ENCODE peak calls at places on chromosomes 6 and 20, in four cellular contexts. B is adrenal gland; C is stimulated activated CD4-positive, alpha-beta T cell treated with anti-CD3 and anti-CD28 coated beads, TNF-alpha, amount 100 ng/mL, for 1 hour; L is GM12865. V is an unnamed sample.

GRCh38 chr20:60206259-60206658 is 248.0 kb downstream of the CDH26 start:
- DNase-seq in B (no peak), C (no peak), L (no peak), V (no peak)

GRCh38 chr20:381581-382290 is 1.2 kb downstream of the TRIB3 start:
- DNase-seq in B (peak), C (peak), L (peak), V (peak)

GRCh38 chr20:23501926-23502325 is 11.0 kb downstream of the CST8 start:
- DNase-seq in B (no peak), C (no peak), L (no peak), V (no peak)

GRCh38 chr6:149823013-149823412 is 41.1 kb downstream of the LRP11 start:
- DNase-seq in B (no peak), C (no peak), L (no peak), V (no peak)

GRCh38 chr6:167676000-167676665 is 150.6 kb upstream of the AFDN start:
- DNase-seq in B (no peak), C (no peak), L (no peak), V (peak)

GRCh38 chr20:36544134-36545018 is 3.1 kb downstream of the MYL9 start:
- DNase-seq in B (peak), C (no peak), L (no peak), V (no peak)

GRCh38 chr6:144931172-144932035 is 646.3 kb downstream of the UTRN start:
- DNase-seq in B (peak), C (no peak), L (peak), V (peak)

GRCh38 chr6:167758309-167759023 is 68.2 kb upstream of the AFDN start:
- DNase-seq in B (no peak), C (no peak), L (no peak), V (no peak)

GRCh38 chr6:157777344-157777743 is 45.7 kb upstream of the SNX9 start:
- DNase-seq in B (no peak), C (no peak), L (no peak), V (no peak)

GRCh38 chr20:48686238-48687096 is 141.3 kb downstream of the PREX1 start:
- DNase-seq in B (no peak), C (no peak), L (no peak), V (peak)

GRCh38 chr20:54078296-54078695 is 7.9 kb upstream of the BCAS1 start:
- DNase-seq in B (no peak), C (no peak), L (peak), V (no peak)

GRCh38 chr6:64217721-64218603 is 582.4 kb downstream of the PHF3 start:
- DNase-seq in B (no peak), C (no peak), L (peak), V (no peak)

GRCh38 chr6:79307321-79308036 is 73.0 kb upstream of the HMGN3 start:
- DNase-seq in B (no peak), C (no peak), L (no peak), V (no peak)

GRCh38 chr6:137157601-137158000 is 15.8 kb downstream of the IL22RA2 start:
- DNase-seq in B (no peak), C (no peak), L (no peak), V (no peak)

GRCh38 chr20:4491643-4492042 is 230.1 kb upstream of the PRND start:
- DNase-seq in B (no peak), C (no peak), L (no peak), V (no peak)

V was measured in heart left ventricle.